ENCODE peak calls at places on chromosomes 16 and 17, in nine cellular contexts. J is naive thymus-derived CD8-positive, alpha-beta T cell; N is ovary; P is CD4-positive, alpha-beta memory T cell; K is stimulated activated CD4-positive, alpha-beta T cell treated with anti-CD3 and anti-CD28 coated beads, TNF-alpha, amount 100 ng/mL, for 1 hour; W is endothelial cell; A is lower leg skin; Q is small intestine; O is heart right ventricle. G is an unnamed sample.

GRCh38 chr16:14196011-14196410 is 124.9 kb downstream of the MRTFB start:
- DNase-seq in J (no peak), N (no peak), P (no peak), K (no peak), W (no peak), A (no peak), Q (no peak), O (no peak), G (no peak)

GRCh38 chr16:63461248-63461841 is 1425.1 kb upstream of the CDH8 start:
- DNase-seq in J (no peak), N (no peak), P (no peak), K (no peak), W (peak), A (no peak), Q (peak), O (no peak), G (peak)

GRCh38 chr17:2624292-2624731 is 30.9 kb downstream of the PAFAH1B1 start:
- DNase-seq in J (no peak), N (no peak), P (no peak), K (no peak), W (peak), A (no peak), Q (no peak), O (no peak), G (no peak)

GRCh38 chr17:81148986-81149533 is 16.2 kb upstream of the PVALEF start:
- DNase-seq in J (no peak), N (no peak), P (no peak), K (no peak), W (no peak), A (no peak), Q (no peak), O (no peak), G (no peak)

GRCh38 chr16:10751291-10751697 is 7.7 kb downstream of the NUBP1 start:
- DNase-seq in J (no peak), N (peak), P (no peak), K (no peak), W (no peak), A (no peak), Q (peak), O (no peak), G (no peak)

GRCh38 chr16:30350134-30350871 is 4.8 kb downstream of the CD2BP2 start:
- DNase-seq in J (no peak), N (no peak), P (no peak), K (no peak), W (no peak), A (no peak), Q (peak), O (no peak), G (no peak)

GRCh38 chr17:27572665-27573064 is 58.3 kb upstream of the LGALS9 start:
- DNase-seq in J (no peak), N (no peak), P (no peak), K (no peak), W (no peak), A (no peak), Q (no peak), O (no peak), G (no peak)

GRCh38 chr17:9802294-9802693 is 10.9 kb upstream of the DHRS7C start:
- DNase-seq in J (no peak), N (no peak), P (no peak), K (no peak), W (no peak), A (no peak), Q (no peak), O (no peak), G (no peak)

GRCh38 chr17:57999496-58000017 is 7.5 kb downstream of the SRSF1 start:
- DNase-seq in J (peak), N (no peak), P (peak), K (no peak), W (no peak), A (no peak), Q (peak), O (no peak), G (no peak)

GRCh38 chr17:61065263-61065773 is 334.3 kb upstream of the TBX2 start:
- DNase-seq in J (no peak), N (no peak), P (no peak), K (no peak), W (no peak), A (no peak), Q (peak), O (peak), G (peak)

GRCh38 chr17:77942111-77942988 is 16.2 kb upstream of the TNRC6C start:
- DNase-seq in J (no peak), N (no peak), P (no peak), K (no peak), W (no peak), A (no peak), Q (no peak), O (no peak), G (no peak)

GRCh38 chr17:48054238-48055185 is 6.4 kb downstream of the NFE2L1 start:
- DNase-seq in J (no peak), N (peak), P (no peak), K (no peak), W (peak), A (peak), Q (no peak), O (peak), G (peak)

GRCh38 chr17:37430051-37430591 is 23.4 kb downstream of the TADA2A start:
- DNase-seq in J (no peak), N (no peak), P (no peak), K (no peak), W (no peak), A (no peak), Q (no peak), O (no peak), G (no peak)

GRCh38 chr16:56389554-56389953 is 35.8 kb downstream of the AMFR start:
- DNase-seq in J (no peak), N (no peak), P (no peak), K (no peak), W (no peak), A (no peak), Q (no peak), O (no peak), G (peak)